ENCODE peak calls at places on chromosome 1, in five cellular contexts. D is GM13977; R is hippocampal formation; P is activated CD4-positive, alpha-beta memory T cell treated with anti-CD3 and anti-CD28 coated beads, Interleukin-2, amount 10 ng/mL, durations not matched to agents 7 days and 5 days; F is LoVo. L is an unnamed sample.

GRCh38 chr1:26719205-26719604 is 23.4 kb downstream of the ARID1A start:
- DNase-seq in D (no peak), P (no peak), F (no peak), R (no peak), L (no peak)

GRCh38 chr1:63892632-63893395 is 119.0 kb downstream of the ROR1 start:
- DNase-seq in F (no peak), R (peak), P (no peak), D (peak), L (peak)

GRCh38 chr1:2392071-2392442 is 416 bp downstream of the RER1 start:
- DNase-seq in P (no peak), R (no peak), F (no peak), D (no peak), L (no peak)

GRCh38 chr1:45552309-45552708 is 1.7 kb downstream of the AKR1A1 start:
- DNase-seq in F (no peak), P (no peak), D (no peak), R (no peak), L (no peak)

GRCh38 chr1:119466419-119466818 is 40.6 kb upstream of the HSD3B1 start:
- DNase-seq in P (no peak), D (no peak), R (no peak), F (no peak), L (no peak)

GRCh38 chr1:230340778-230341546 is 85.2 kb downstream of the PGBD5 start:
- DNase-seq in D (no peak), R (no peak), P (no peak), F (no peak), L (no peak)

GRCh38 chr1:30777906-30778155 is 20.3 kb upstream of the LAPTM5 start:
- DNase-seq in R (no peak), F (no peak), P (no peak), D (no peak), L (no peak)

GRCh38 chr1:47333922-47334764 is 553 bp downstream of the CMPK1 start:
- DNase-seq in R (peak), D (peak), P (peak), F (peak), L (no peak)

GRCh38 chr1:204829133-204829532 is 41.5 kb upstream of the NFASC start:
- DNase-seq in P (no peak), D (no peak), F (no peak), R (peak), L (no peak)

GRCh38 chr1:226716577-226716976 is 22.5 kb downstream of the ITPKB start:
- DNase-seq in R (no peak), F (no peak), P (no peak), D (no peak), L (no peak)

GRCh38 chr1:111769517-111770146 is 13.9 kb downstream of the DDX20 start:
- DNase-seq in P (peak), D (peak), R (peak), F (peak), L (peak)

GRCh38 chr1:15290382-15290781 is 43.4 kb downstream of the FHAD1 start:
- DNase-seq in D (no peak), F (no peak), P (no peak), R (no peak), L (no peak)

GRCh38 chr1:27536767-27537166 is 46.8 kb upstream of the WASF2 start:
- DNase-seq in F (no peak), P (no peak), D (no peak), R (peak), L (no peak)

GRCh38 chr1:183278736-183279591 is 92.9 kb downstream of the LAMC2 start:
- DNase-seq in P (no peak), D (no peak), R (no peak), F (peak), L (peak)

GRCh38 chr1:167095368-167095767 is 1.5 kb downstream of the STYXL2 start:
- DNase-seq in F (peak), D (no peak), P (no peak), R (no peak), L (no peak)

L was measured in kidney epithelial cell.